ENCODE peak calls at places on chromosomes 12 and 14, in nine cellular contexts. W is left ventricle myocardium superior; O is T-helper 9 cell; G is AG09319; S is epithelial cell of proximal tubule; M is stimulated activated CD8-positive, alpha-beta memory T cell treated with anti-CD3 and anti-CD28 coated beads, Interleukin-4, amount 100 ng/mL, for 24 hours; D is dermis microvascular lymphatic vessel endothelial cell; Q is putamen; Z is prostate gland. I is an unnamed sample.

GRCh38 chr14:105420976-105421674 is 1.5 kb downstream of the MTA1 start:
- DNase-seq in Z (no peak), G (no peak), O (no peak), W (no peak), D (no peak), Q (no peak), M (no peak), S (no peak), I (no peak)

GRCh38 chr12:12159988-12160387 is 89.2 kb downstream of the BCL2L14 start:
- DNase-seq in D (peak), O (no peak), W (no peak), Z (no peak), M (no peak), G (no peak), S (no peak), Q (no peak), I (no peak)

GRCh38 chr12:66107451-66107915 is 23.1 kb downstream of the LLPH start:
- DNase-seq in Z (peak), M (no peak), G (peak), S (peak), Q (peak), W (no peak), O (peak), D (peak), I (peak)

GRCh38 chr14:25411933-25412757 is 362.2 kb upstream of the STXBP6 start:
- DNase-seq in W (no peak), O (no peak), G (no peak), D (no peak), S (no peak), Z (no peak), Q (peak), M (no peak), I (no peak)

GRCh38 chr14:50531595-50532501 is 521 bp downstream of the MAP4K5 start:
- DNase-seq in M (peak), O (peak), Q (no peak), Z (peak), G (no peak), S (no peak), W (peak), D (peak), I (no peak)

GRCh38 chr12:129868566-129868965 is 35.3 kb downstream of the TMEM132D start:
- DNase-seq in Z (no peak), W (no peak), M (no peak), G (no peak), D (no peak), S (no peak), Q (no peak), O (no peak), I (no peak)

GRCh38 chr12:113232787-113233585 is 11.7 kb downstream of the TPCN1 start:
- DNase-seq in O (peak), M (peak), G (no peak), S (no peak), D (no peak), Q (peak), Z (no peak), W (peak), I (peak)

GRCh38 chr14:49594347-49595089 is 4.2 kb upstream of the LRR1 start:
- DNase-seq in W (no peak), D (peak), M (no peak), O (no peak), S (no peak), Z (no peak), G (no peak), Q (no peak), I (no peak)

GRCh38 chr12:21696603-21697002 is 39.0 kb upstream of the LDHB start:
- DNase-seq in W (no peak), Z (no peak), M (no peak), S (no peak), G (no peak), O (no peak), Q (no peak), D (no peak), I (no peak)

GRCh38 chr12:77833329-77833728 is 2.6 kb downstream of the NAV3 start:
- DNase-seq in W (peak), Q (no peak), D (no peak), Z (no peak), M (no peak), O (no peak), S (no peak), G (no peak), I (no peak)

GRCh38 chr14:77270361-77271112 is 469 bp downstream of the NGB start:
- DNase-seq in G (no peak), W (no peak), D (no peak), O (no peak), Q (no peak), M (no peak), Z (no peak), S (no peak), I (no peak)

GRCh38 chr12:52260351-52261210 is 13.9 kb upstream of the KRT86 start:
- DNase-seq in G (no peak), W (no peak), D (no peak), M (no peak), S (no peak), Q (peak), O (no peak), Z (no peak), I (no peak)

GRCh38 chr14:90553921-90554336 is 157.1 kb downstream of the CALM1 start:
- DNase-seq in G (no peak), D (no peak), Q (no peak), S (no peak), M (no peak), O (no peak), W (no peak), Z (no peak), I (no peak)

GRCh38 chr14:22383515-22384166 is 205.4 kb downstream of the DAD1 start:
- DNase-seq in Z (no peak), S (no peak), D (no peak), M (no peak), O (no peak), W (no peak), Q (no peak), G (no peak), I (no peak)

GRCh38 chr12:124440841-124441381 is 126.5 kb downstream of the NCOR2 start:
- DNase-seq in W (peak), G (no peak), D (peak), Z (peak), M (no peak), S (no peak), O (no peak), Q (no peak), I (no peak)

GRCh38 chr12:22709292-22709691 is 84.3 kb downstream of the ETNK1 start:
- DNase-seq in Z (no peak), Q (no peak), O (no peak), G (no peak), S (no peak), D (peak), M (no peak), W (no peak), I (no peak)

GRCh38 chr12:12181516-12181915 is 85.3 kb downstream of the LRP6 start:
- DNase-seq in Q (no peak), Z (no peak), S (peak), D (no peak), W (no peak), G (no peak), O (no peak), M (no peak), I (no peak)